ENCODE peak calls at places on chromosomes 6 and 20, in five cellular contexts. I is T-helper 9 cell; X is activated CD4-positive, CD25-positive, alpha-beta regulatory T cell; A is endodermal cell; U is midbrain. P is an unnamed sample.

GRCh38 chr6:129766959-129767728 is 57.2 kb upstream of the ARHGAP18 start:
- DNase-seq in A (peak; percentile 87), I (peak; percentile 36), X (no peak), U (peak; percentile 24), P (no peak)

GRCh38 chr20:23669327-23669726 is 19.5 kb downstream of the CST4 start:
- DNase-seq in U (no peak), A (no peak), I (no peak), X (no peak), P (no peak)

GRCh38 chr20:34017610-34018009 is 23.9 kb downstream of the RALY start:
- DNase-seq in U (no peak), A (no peak), I (no peak), X (no peak), P (no peak)

GRCh38 chr6:33667776-33668175 is 43.7 kb downstream of the UQCC2 start:
- DNase-seq in A (no peak), U (no peak), X (no peak), I (no peak), P (no peak)

GRCh38 chr6:137738197-137738596 is 128.9 kb upstream of the TNFAIP3 start:
- DNase-seq in U (no peak), A (no peak), I (no peak), X (no peak), P (no peak)

GRCh38 chr6:167731731-167732422 is 94.8 kb upstream of the AFDN start:
- DNase-seq in I (no peak), A (peak; percentile 29), U (peak; percentile 43), X (no peak), P (peak; percentile 25)

GRCh38 chr20:2946988-2947961 is 74.0 kb downstream of the PTPRA start:
- DNase-seq in I (no peak), A (no peak), U (peak; percentile 93), X (no peak), P (peak; percentile 99)

GRCh38 chr6:100461273-100461919 is 3.3 kb downstream of the SIM1 start:
- DNase-seq in I (no peak), X (no peak), A (peak; percentile 84), U (no peak), P (no peak)

GRCh38 chr6:56803594-56803993 is 151.3 kb upstream of the BEND6 start:
- DNase-seq in A (no peak), U (no peak), X (no peak), I (no peak), P (no peak)

GRCh38 chr20:35013421-35014411 is 58.0 kb downstream of the MYH7B start:
- DNase-seq in A (no peak), U (no peak), I (no peak), X (no peak), P (no peak)

GRCh38 chr6:107290491-107290890 is 168.9 kb downstream of the PDSS2 start:
- DNase-seq in U (no peak), X (no peak), I (no peak), A (no peak), P (peak; percentile 39)

P was measured in pons.